ENCODE peak calls at places on chromosomes 11 and 22, in eight cellular contexts. One of them, this sample, is unnamed.

GRCh38 chr11:65391007-65391406 is 4.6 kb downstream of the FRMD8 start:
- DNase-seq in KBM-7: no peak
- DNase-seq in amygdala: no peak
- DNase-seq in GM04504: no peak
- DNase-seq in left cardiac atrium: no peak
- DNase-seq in heart right ventricle: peak
- DNase-seq in myocyte: peak
- DNase-seq in AG10803: peak
- DNase-seq in this sample: no peak

GRCh38 chr11:128422576-128423370 is 164.6 kb downstream of the ETS1 start:
- DNase-seq in KBM-7: no peak
- DNase-seq in amygdala: no peak
- DNase-seq in GM04504: no peak
- DNase-seq in left cardiac atrium: peak
- DNase-seq in heart right ventricle: peak
- DNase-seq in myocyte: peak
- DNase-seq in AG10803: no peak
- DNase-seq in this sample: peak

GRCh38 chr11:43825217-43825816 is 55.3 kb upstream of the ALKBH3 start:
- DNase-seq in KBM-7: peak
- DNase-seq in amygdala: no peak
- DNase-seq in GM04504: no peak
- DNase-seq in left cardiac atrium: no peak
- DNase-seq in heart right ventricle: no peak
- DNase-seq in myocyte: peak
- DNase-seq in AG10803: peak
- DNase-seq in this sample: no peak

GRCh38 chr11:69447786-69448185 is 33.7 kb upstream of the LINC01488 start:
- DNase-seq in KBM-7: no peak
- DNase-seq in amygdala: no peak
- DNase-seq in GM04504: no peak
- DNase-seq in left cardiac atrium: peak
- DNase-seq in heart right ventricle: no peak
- DNase-seq in myocyte: peak
- DNase-seq in AG10803: no peak
- DNase-seq in this sample: no peak

GRCh38 chr11:74168838-74169237 is 2.0 kb downstream of the C2CD3 start:
- DNase-seq in KBM-7: no peak
- DNase-seq in amygdala: no peak
- DNase-seq in GM04504: no peak
- DNase-seq in left cardiac atrium: no peak
- DNase-seq in heart right ventricle: no peak
- DNase-seq in myocyte: no peak
- DNase-seq in AG10803: no peak
- DNase-seq in this sample: no peak

GRCh38 chr11:28231475-28231874 is 123.3 kb downstream of the METTL15 start:
- DNase-seq in KBM-7: no peak
- DNase-seq in amygdala: no peak
- DNase-seq in GM04504: no peak
- DNase-seq in left cardiac atrium: no peak
- DNase-seq in heart right ventricle: no peak
- DNase-seq in myocyte: no peak
- DNase-seq in AG10803: no peak
- DNase-seq in this sample: no peak

GRCh38 chr11:114026355-114026754 is 33.2 kb upstream of the ZBTB16 start:
- DNase-seq in KBM-7: peak
- DNase-seq in amygdala: no peak
- DNase-seq in GM04504: no peak
- DNase-seq in left cardiac atrium: no peak
- DNase-seq in heart right ventricle: no peak
- DNase-seq in myocyte: no peak
- DNase-seq in AG10803: no peak
- DNase-seq in this sample: no peak

GRCh38 chr11:5280582-5281102 is 10.9 kb upstream of the HBE1 start:
- DNase-seq in KBM-7: peak
- DNase-seq in amygdala: peak
- DNase-seq in GM04504: peak
- DNase-seq in left cardiac atrium: peak
- DNase-seq in heart right ventricle: peak
- DNase-seq in myocyte: peak
- DNase-seq in AG10803: peak
- DNase-seq in this sample: no peak

GRCh38 chr11:46524201-46524600 is 69.6 kb downstream of the AMBRA1 start:
- DNase-seq in KBM-7: no peak
- DNase-seq in amygdala: no peak
- DNase-seq in GM04504: no peak
- DNase-seq in left cardiac atrium: no peak
- DNase-seq in heart right ventricle: no peak
- DNase-seq in myocyte: peak
- DNase-seq in AG10803: no peak
- DNase-seq in this sample: no peak

GRCh38 chr22:25369133-25369532 is 149.7 kb downstream of the CRYBB2 start:
- DNase-seq in KBM-7: no peak
- DNase-seq in amygdala: no peak
- DNase-seq in GM04504: no peak
- DNase-seq in left cardiac atrium: no peak
- DNase-seq in heart right ventricle: no peak
- DNase-seq in myocyte: peak
- DNase-seq in AG10803: no peak
- DNase-seq in this sample: no peak

GRCh38 chr11:95652002-95652472 is 137.5 kb downstream of the FAM76B start:
- DNase-seq in KBM-7: no peak
- DNase-seq in amygdala: no peak
- DNase-seq in GM04504: no peak
- DNase-seq in left cardiac atrium: no peak
- DNase-seq in heart right ventricle: peak
- DNase-seq in myocyte: no peak
- DNase-seq in AG10803: no peak
- DNase-seq in this sample: peak

GRCh38 chr11:120235024-120235628 is 4.8 kb upstream of the POU2F3 start:
- DNase-seq in KBM-7: peak
- DNase-seq in amygdala: no peak
- DNase-seq in GM04504: no peak
- DNase-seq in left cardiac atrium: peak
- DNase-seq in heart right ventricle: peak
- DNase-seq in myocyte: peak
- DNase-seq in AG10803: peak
- DNase-seq in this sample: peak

GRCh38 chr22:40178417-40179409 is 988 bp downstream of the TNRC6B start:
- DNase-seq in KBM-7: peak
- DNase-seq in amygdala: no peak
- DNase-seq in GM04504: no peak
- DNase-seq in left cardiac atrium: no peak
- DNase-seq in heart right ventricle: no peak
- DNase-seq in myocyte: peak
- DNase-seq in AG10803: peak
- DNase-seq in this sample: peak

GRCh38 chr11:122099345-122100045 is 16.5 kb downstream of the BLID start:
- DNase-seq in KBM-7: no peak
- DNase-seq in amygdala: no peak
- DNase-seq in GM04504: no peak
- DNase-seq in left cardiac atrium: no peak
- DNase-seq in heart right ventricle: no peak
- DNase-seq in myocyte: peak
- DNase-seq in AG10803: peak
- DNase-seq in this sample: peak

GRCh38 chr22:46916886-46917625 is 154.6 kb downstream of the TBC1D22A start:
- DNase-seq in KBM-7: no peak
- DNase-seq in amygdala: no peak
- DNase-seq in GM04504: no peak
- DNase-seq in left cardiac atrium: no peak
- DNase-seq in heart right ventricle: no peak
- DNase-seq in myocyte: no peak
- DNase-seq in AG10803: no peak
- DNase-seq in this sample: no peak

GRCh38 chr11:17273668-17274321 is 2.7 kb upstream of the NUCB2 start:
- DNase-seq in KBM-7: peak
- DNase-seq in amygdala: no peak
- DNase-seq in GM04504: no peak
- DNase-seq in left cardiac atrium: no peak
- DNase-seq in heart right ventricle: no peak
- DNase-seq in myocyte: no peak
- DNase-seq in AG10803: no peak
- DNase-seq in this sample: no peak

GRCh38 chr11:65850217-65851082 is 7.5 kb downstream of the CFL1 start:
- DNase-seq in KBM-7: no peak
- DNase-seq in amygdala: no peak
- DNase-seq in GM04504: no peak
- DNase-seq in left cardiac atrium: no peak
- DNase-seq in heart right ventricle: no peak
- DNase-seq in myocyte: no peak
- DNase-seq in AG10803: no peak
- DNase-seq in this sample: no peak

GRCh38 chr11:68542617-68543016 is 82.1 kb downstream of the PPP6R3 start:
- DNase-seq in KBM-7: no peak
- DNase-seq in amygdala: no peak
- DNase-seq in GM04504: peak
- DNase-seq in left cardiac atrium: no peak
- DNase-seq in heart right ventricle: no peak
- DNase-seq in myocyte: peak
- DNase-seq in AG10803: peak
- DNase-seq in this sample: no peak

GRCh38 chr11:85619497-85619896 is 7.6 kb downstream of the DLG2 start:
- DNase-seq in KBM-7: no peak
- DNase-seq in amygdala: no peak
- DNase-seq in GM04504: no peak
- DNase-seq in left cardiac atrium: no peak
- DNase-seq in heart right ventricle: no peak
- DNase-seq in myocyte: no peak
- DNase-seq in AG10803: peak
- DNase-seq in this sample: no peak

GRCh38 chr11:34427171-34427805 is 11.4 kb upstream of the CAT start:
- DNase-seq in KBM-7: peak
- DNase-seq in amygdala: no peak
- DNase-seq in GM04504: peak
- DNase-seq in left cardiac atrium: no peak
- DNase-seq in heart right ventricle: no peak
- DNase-seq in myocyte: peak
- DNase-seq in AG10803: peak
- DNase-seq in this sample: peak

GRCh38 chr11:102552020-102552419 is 21.5 kb upstream of the MMP7 start:
- DNase-seq in KBM-7: no peak
- DNase-seq in amygdala: no peak
- DNase-seq in GM04504: no peak
- DNase-seq in left cardiac atrium: no peak
- DNase-seq in heart right ventricle: no peak
- DNase-seq in myocyte: no peak
- DNase-seq in AG10803: no peak
- DNase-seq in this sample: no peak

GRCh38 chr11:66002648-66003225 is 434 bp downstream of the BANF1 start:
- DNase-seq in KBM-7: no peak
- DNase-seq in amygdala: peak
- DNase-seq in GM04504: peak
- DNase-seq in left cardiac atrium: peak
- DNase-seq in heart right ventricle: peak
- DNase-seq in myocyte: peak
- DNase-seq in AG10803: peak
- DNase-seq in this sample: no peak

GRCh38 chr11:68146010-68146540 is 24.9 kb upstream of the CHKA start:
- DNase-seq in KBM-7: peak
- DNase-seq in amygdala: no peak
- DNase-seq in GM04504: no peak
- DNase-seq in left cardiac atrium: peak
- DNase-seq in heart right ventricle: peak
- DNase-seq in myocyte: peak
- DNase-seq in AG10803: no peak
- DNase-seq in this sample: peak

GRCh38 chr11:43573233-43573632 is 107.3 kb upstream of the HSD17B12 start:
- DNase-seq in KBM-7: peak
- DNase-seq in amygdala: no peak
- DNase-seq in GM04504: no peak
- DNase-seq in left cardiac atrium: no peak
- DNase-seq in heart right ventricle: no peak
- DNase-seq in myocyte: peak
- DNase-seq in AG10803: no peak
- DNase-seq in this sample: no peak

GRCh38 chr22:45218974-45219373 is 21.7 kb downstream of the KIAA0930 start:
- DNase-seq in KBM-7: no peak
- DNase-seq in amygdala: no peak
- DNase-seq in GM04504: no peak
- DNase-seq in left cardiac atrium: no peak
- DNase-seq in heart right ventricle: no peak
- DNase-seq in myocyte: peak
- DNase-seq in AG10803: peak
- DNase-seq in this sample: no peak

GRCh38 chr11:77530879-77531278 is 57.0 kb upstream of the PAK1 start:
- DNase-seq in KBM-7: no peak
- DNase-seq in amygdala: no peak
- DNase-seq in GM04504: no peak
- DNase-seq in left cardiac atrium: no peak
- DNase-seq in heart right ventricle: no peak
- DNase-seq in myocyte: no peak
- DNase-seq in AG10803: no peak
- DNase-seq in this sample: no peak

GRCh38 chr11:108199446-108200321 is 22.8 kb downstream of the NPAT start:
- DNase-seq in KBM-7: peak
- DNase-seq in amygdala: no peak
- DNase-seq in GM04504: no peak
- DNase-seq in left cardiac atrium: no peak
- DNase-seq in heart right ventricle: no peak
- DNase-seq in myocyte: peak
- DNase-seq in AG10803: peak
- DNase-seq in this sample: no peak

GRCh38 chr11:78698612-78699011 is 123.9 kb upstream of the NARS2 start:
- DNase-seq in KBM-7: no peak
- DNase-seq in amygdala: no peak
- DNase-seq in GM04504: peak
- DNase-seq in left cardiac atrium: peak
- DNase-seq in heart right ventricle: peak
- DNase-seq in myocyte: peak
- DNase-seq in AG10803: peak
- DNase-seq in this sample: no peak

GRCh38 chr11:24637520-24637919 is 140.7 kb downstream of the LUZP2 start:
- DNase-seq in KBM-7: no peak
- DNase-seq in amygdala: no peak
- DNase-seq in GM04504: no peak
- DNase-seq in left cardiac atrium: no peak
- DNase-seq in heart right ventricle: no peak
- DNase-seq in myocyte: no peak
- DNase-seq in AG10803: no peak
- DNase-seq in this sample: no peak

GRCh38 chr11:120385110-120385509 is 48.9 kb downstream of the ARHGEF12 start:
- DNase-seq in KBM-7: no peak
- DNase-seq in amygdala: no peak
- DNase-seq in GM04504: no peak
- DNase-seq in left cardiac atrium: no peak
- DNase-seq in heart right ventricle: no peak
- DNase-seq in myocyte: no peak
- DNase-seq in AG10803: no peak
- DNase-seq in this sample: no peak

GRCh38 chr11:16897460-16898061 is 116.7 kb downstream of the PLEKHA7 start:
- DNase-seq in KBM-7: peak
- DNase-seq in amygdala: no peak
- DNase-seq in GM04504: no peak
- DNase-seq in left cardiac atrium: no peak
- DNase-seq in heart right ventricle: no peak
- DNase-seq in myocyte: no peak
- DNase-seq in AG10803: no peak
- DNase-seq in this sample: peak

GRCh38 chr11:64372802-64373597 is 14.0 kb downstream of the RPS6KA4 start:
- DNase-seq in KBM-7: no peak
- DNase-seq in amygdala: peak
- DNase-seq in GM04504: no peak
- DNase-seq in left cardiac atrium: no peak
- DNase-seq in heart right ventricle: no peak
- DNase-seq in myocyte: peak
- DNase-seq in AG10803: peak
- DNase-seq in this sample: peak

GRCh38 chr22:36796629-36797175 is 20.1 kb downstream of the PVALB start:
- DNase-seq in KBM-7: no peak
- DNase-seq in amygdala: no peak
- DNase-seq in GM04504: no peak
- DNase-seq in left cardiac atrium: no peak
- DNase-seq in heart right ventricle: no peak
- DNase-seq in myocyte: no peak
- DNase-seq in AG10803: no peak
- DNase-seq in this sample: no peak

GRCh38 chr11:92770419-92770818 is 199.0 kb upstream of the MTNR1B start:
- DNase-seq in KBM-7: no peak
- DNase-seq in amygdala: no peak
- DNase-seq in GM04504: no peak
- DNase-seq in left cardiac atrium: no peak
- DNase-seq in heart right ventricle: no peak
- DNase-seq in myocyte: no peak
- DNase-seq in AG10803: no peak
- DNase-seq in this sample: no peak

This sample was measured in DMS79 treated with DMSO at 0.1 percent for 48 hours.